ENCODE peak calls at places on chromosomes 11 and 22, in four cellular contexts. E is stimulated activated CD4-positive, alpha-beta T cell treated with anti-CD3 and anti-CD28 coated beads, Interleukin-12 subunit alpha, Interleukin-12 subunit beta, amount 100 ng/mL, for 48 hours; I is dermis microvascular lymphatic vessel endothelial cell; Z is HFF-Myc. S is an unnamed sample.

GRCh38 chr11:73072935-73073481 is 69.1 kb downstream of the FCHSD2 start:
- DNase-seq in Z (no peak), I (peak; percentile 4), E (no peak), S (no peak)

GRCh38 chr22:41911292-41911611 is 3.6 kb downstream of the SHISA8 start:
- DNase-seq in E (no peak), I (no peak), Z (no peak), S (no peak)

GRCh38 chr11:45145421-45146071 is 893 bp upstream of the PRDM11 start:
- DNase-seq in Z (no peak), I (no peak), E (no peak), S (no peak)

GRCh38 chr11:10314199-10315072 is 9.6 kb downstream of the ADM start:
- DNase-seq in I (peak; percentile 71), E (no peak), Z (no peak), S (no peak)

GRCh38 chr11:109728056-109728455 is 306.1 kb downstream of the C11orf87 start:
- DNase-seq in I (no peak), Z (no peak), E (no peak), S (no peak)

GRCh38 chr11:115599125-115599524 is 94.9 kb upstream of the CADM1 start:
- DNase-seq in Z (no peak), I (no peak), E (no peak), S (no peak)

GRCh38 chr22:38923463-38924196 is 33.8 kb upstream of the APOBEC3A start:
- DNase-seq in E (no peak), Z (peak; percentile 92), I (peak; percentile 32), S (peak; percentile 64)

GRCh38 chr22:41932353-41932752 is 5.7 kb upstream of the TNFRSF13C start:
- DNase-seq in E (no peak), I (no peak), Z (no peak), S (no peak)

GRCh38 chr11:72808415-72808814 is 5.8 kb upstream of the ATG16L2 start:
- DNase-seq in Z (no peak), E (no peak), I (no peak), S (no peak)

GRCh38 chr11:7442588-7443215 is 42.6 kb upstream of the OLFML1 start:
- DNase-seq in I (peak; percentile 20), E (peak; percentile 74), Z (peak; percentile 19), S (peak; percentile 73)

GRCh38 chr11:78834886-78835285 is 260.2 kb upstream of the NARS2 start:
- DNase-seq in I (no peak), E (no peak), Z (no peak), S (no peak)

GRCh38 chr11:67095214-67095507 is 23.9 kb upstream of the KDM2A start:
- DNase-seq in I (no peak), Z (no peak), E (no peak), S (no peak)

GRCh38 chr11:125263268-125263790 is 98.8 kb downstream of the PKNOX2 start:
- DNase-seq in I (peak; percentile 5), E (no peak), Z (peak; percentile 98), S (peak; percentile 73)

GRCh38 chr11:18394928-18395734 is 768 bp downstream of the LDHA start:
- DNase-seq in Z (no peak), I (no peak), E (no peak), S (no peak)

GRCh38 chr22:26535499-26535898 is 23.2 kb upstream of the TFIP11 start:
- DNase-seq in E (no peak), I (no peak), Z (no peak), S (no peak)

S was measured in lower lobe of right lung.